ENCODE peak calls at places on chromosome 17, in six cellular contexts. D, W, I, G, M and Q are unnamed samples. For H3K4me1, the result is how much of the 10 kb centered on the place peaks cover.

GRCh38 chr17:62898239-62898864 is 67.7 kb upstream of the TANC2 start:
- DNase-seq in G (peak), D (no peak), I (no peak), M (peak), W (no peak), Q (peak)

GRCh38 chr17:12549499-12549901 is 116.2 kb upstream of the MYOCD start:
- DNase-seq in I (no peak), G (peak), W (peak), M (peak), D (no peak), Q (peak)

GRCh38 chr17:879546-879945 is 97.4 kb downstream of the MRM3 start:
- DNase-seq in M (peak), G (peak), I (peak), D (peak), W (peak), Q (peak)

GRCh38 chr17:14621826-14622621 is 321.1 kb downstream of the HS3ST3B1 start:
- DNase-seq in I (no peak), W (no peak), G (peak), M (no peak), D (no peak), Q (no peak)

GRCh38 chr17:76022973-76023899 is 3.9 kb downstream of the EVPL start:
- DNase-seq in D (no peak), I (no peak), G (no peak), W (no peak), M (no peak), Q (no peak)

GRCh38 chr17:13557077-13557476 is 44.7 kb downstream of the HS3ST3A1 start:
- DNase-seq in W (peak), G (peak), D (no peak), I (no peak), M (no peak), Q (no peak)

GRCh38 chr17:48609754-48610281 is 999 bp downstream of the HOXB7 start:
- DNase-seq in M (no peak), W (no peak), I (no peak), G (no peak), D (no peak), Q (no peak)

GRCh38 chr17:28747046-28747691 is 3.4 kb downstream of the TRAF4 start:
- DNase-seq in M (peak), I (no peak), D (no peak), W (no peak), G (no peak), Q (peak)

GRCh38 chr17:21358682-21359482 is 17.3 kb upstream of the KCNJ12 start:
- DNase-seq in D (no peak), G (no peak), M (peak), I (no peak), W (no peak), Q (no peak)

GRCh38 chr17:34011599-34011998 is 243.5 kb upstream of the CCL2 start:
- DNase-seq in D (no peak), G (no peak), I (no peak), M (no peak), W (no peak), Q (no peak)

GRCh38 chr17:28282596-28282995 is 36.4 kb upstream of the TMEM97 start:
- DNase-seq in D (no peak), M (peak), G (peak), I (no peak), W (peak), Q (peak)

GRCh38 chr17:74011963-74012362 is 191.5 kb upstream of the RPL38 start:
- DNase-seq in D (no peak), W (no peak), G (peak), I (no peak), M (no peak), Q (no peak)

GRCh38 chr17:31392856-31393748 is 1.6 kb downstream of the RAB11FIP4 start:
- DNase-seq in D (no peak), I (peak), G (no peak), W (no peak), M (no peak), Q (no peak)

GRCh38 chr17:21263351-21263750 is 10.1 kb upstream of the NATD1 start:
- DNase-seq in G (peak), M (no peak), I (no peak), D (no peak), W (peak), Q (no peak)

GRCh38 chr17:17042381-17042736 is at the start of gene MPRIP:
- DNase-seq in I (no peak), M (no peak), G (no peak), W (no peak), D (no peak), Q (no peak)

GRCh38 chr17:17042851-17043667 is 802 bp downstream of the MPRIP start:
- DNase-seq in W (peak), G (peak), D (peak), I (no peak), M (peak), Q (no peak)

GRCh38 chr17:17048106-17048505 is 5.8 kb downstream of the MPRIP start:
- DNase-seq in D (no peak), G (no peak), W (no peak), I (no peak), M (no peak), Q (no peak)

GRCh38 chr17:17043668-17044226 is 1.5 kb downstream of the MPRIP start:
- DNase-seq in D (peak), I (no peak), G (peak), M (peak), W (peak), Q (peak)

GRCh38 chr17:17044846-17045561 is 2.7 kb downstream of the MPRIP start:
- DNase-seq in G (peak), I (no peak), D (no peak), M (peak), W (peak), Q (peak)
- H3K4me1 ChIP-seq in G (under half), I (under half), D (under half), M (under half), W (under half), Q (under half)

GRCh38 chr17:39927928-39928867 is 666 bp downstream of the LRRC3C start:
- DNase-seq in I (peak), D (no peak), W (no peak), G (peak), M (peak), Q (peak)

GRCh38 chr17:39926135-39926587 is 1.2 kb downstream of the ORMDL3 start:
- DNase-seq in M (no peak), D (no peak), I (no peak), W (no peak), G (no peak), Q (no peak)

GRCh38 chr17:39926588-39927100 is 757 bp downstream of the ORMDL3 start:
- DNase-seq in G (peak), M (peak), I (no peak), D (peak), W (no peak), Q (no peak)

GRCh38 chr17:39928868-39929651 is 1.5 kb downstream of the LRRC3C start:
- DNase-seq in D (no peak), G (peak), M (no peak), I (no peak), W (peak), Q (no peak)

GRCh38 chr17:39927101-39927927 is at the start of the genes LRRC3C and ORMDL3:
- DNase-seq in G (peak), M (peak), W (peak), D (peak), I (peak), Q (peak)
- H2BK5ac ChIP-seq in G (peak), M (no peak), W (peak), D (peak), I (peak), Q (no peak)

DNA sequence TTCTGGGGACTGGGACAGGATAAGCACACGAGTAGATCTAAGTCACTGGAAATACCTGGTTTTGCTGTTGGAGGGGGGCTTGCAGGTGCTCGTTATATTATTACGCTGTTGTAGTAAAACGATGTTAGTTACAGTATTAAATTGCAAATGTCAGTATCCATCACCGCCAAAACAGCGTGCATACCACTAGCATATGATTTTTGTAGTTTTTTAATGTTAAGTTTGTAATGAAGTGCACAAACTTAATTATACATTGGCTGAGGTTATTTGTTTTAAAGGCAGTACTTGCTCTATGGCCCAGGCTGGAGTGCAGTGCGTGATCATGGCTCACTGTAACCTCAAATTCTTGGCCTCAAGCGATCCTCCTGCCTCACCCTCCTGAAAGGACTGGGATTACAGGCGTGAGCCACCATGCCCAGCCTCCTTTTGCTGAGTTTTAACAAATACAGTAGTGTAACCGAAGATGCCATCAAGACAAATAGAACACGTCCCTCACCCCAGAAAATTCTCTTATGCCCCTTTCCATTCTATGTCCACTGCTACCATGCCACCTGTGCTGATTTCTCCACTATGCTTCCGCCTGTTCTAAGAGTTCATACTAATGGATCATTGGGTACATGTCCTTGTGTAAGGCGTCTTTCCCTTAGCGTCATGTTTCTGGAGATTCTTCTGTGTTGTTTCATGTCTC is 20.7 kb upstream of the CSNK1D start:
- DNase-seq in M (no peak), G (peak), I (no peak), W (peak), D (no peak), Q (no peak)
- H3K4me3 ChIP-seq in M (no peak), G (no peak), I (peak), W (no peak), D (no peak), Q (no peak)

GRCh38 chr17:77424585-77425344 is 284.0 kb downstream of the SEC14L1 start:
- DNase-seq in I (no peak), M (no peak), D (no peak), G (peak), W (peak), Q (no peak)
- H3K4me1 ChIP-seq in I (under half), M (under half), D (under half), G (half or more), W (half or more), Q (half or more)

DNA sequence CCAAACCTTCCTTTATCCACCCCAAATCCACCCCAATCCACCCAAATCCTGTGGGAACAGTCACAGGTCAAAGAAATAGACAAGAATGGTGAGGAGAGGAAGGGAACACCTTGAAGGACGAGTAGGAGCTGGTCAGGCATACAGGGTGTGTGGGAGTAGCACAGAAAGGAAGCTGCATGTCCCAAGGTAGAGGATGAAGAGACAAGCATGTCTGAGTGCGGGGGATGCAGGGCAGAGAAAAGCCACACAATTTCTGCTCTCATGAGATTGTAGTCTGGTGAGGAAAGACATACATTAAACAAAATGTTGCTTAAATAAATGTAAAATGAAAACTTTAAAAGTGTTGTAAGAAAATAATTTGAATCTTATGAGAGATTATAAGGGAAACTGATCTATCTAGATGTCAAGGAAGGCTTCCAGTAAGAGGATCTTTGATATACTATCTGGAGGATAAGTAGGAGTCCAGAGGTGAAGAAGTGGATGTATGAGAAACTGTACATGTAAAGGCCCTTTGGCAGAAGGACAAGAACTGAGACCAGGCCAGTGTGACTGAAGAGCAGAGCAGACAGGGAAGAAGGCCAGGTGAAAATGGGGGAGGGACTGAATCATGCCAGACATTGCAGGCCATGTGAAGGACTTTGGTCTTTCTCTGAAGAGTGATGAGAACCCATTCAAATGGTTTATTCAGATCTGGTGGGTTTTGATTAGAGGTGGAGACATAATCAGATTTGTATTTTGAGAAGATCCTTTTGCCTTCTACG is 18.6 kb downstream of the TMEM98 start:
- DNase-seq in W (no peak), M (no peak), G (no peak), I (no peak), D (no peak), Q (no peak)
- H2BK5ac ChIP-seq in W (no peak), M (no peak), G (no peak), I (no peak), D (no peak), Q (no peak)

GRCh38 chr17:42566215-42566872 is 556 bp upstream of the MLX start:
- DNase-seq in G (no peak), W (no peak), M (no peak), D (no peak), I (no peak), Q (no peak)
- H3K4me3 ChIP-seq in G (peak), W (peak), M (no peak), D (peak), I (peak), Q (peak)

DNA sequence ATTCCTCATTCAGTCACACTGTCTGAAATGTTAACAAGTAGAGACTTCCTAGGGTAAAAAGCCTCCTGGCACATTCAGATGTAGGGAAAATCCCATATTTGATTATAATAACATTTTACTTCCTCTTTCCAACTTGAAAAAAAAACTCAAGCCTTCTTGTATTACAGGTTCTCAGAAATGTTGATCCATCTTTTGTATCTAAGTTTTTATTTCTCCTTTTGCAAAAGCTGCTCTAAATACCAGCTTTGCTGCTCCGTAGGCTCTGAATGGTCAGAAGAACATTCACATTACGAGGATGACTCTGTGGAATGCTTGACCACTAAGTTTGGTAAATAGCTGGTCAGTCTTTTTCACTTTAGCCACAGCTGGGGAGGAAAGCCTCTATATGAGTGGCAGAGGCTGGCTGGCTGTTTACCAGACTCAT is 13.2 kb upstream of the HEATR6 start:
- DNase-seq in D (no peak), I (no peak), G (peak), W (peak), M (no peak), Q (no peak)
- H3K4me1 ChIP-seq in D (under half), I (under half), G (under half), W (under half), M (under half), Q (under half)

DNA sequence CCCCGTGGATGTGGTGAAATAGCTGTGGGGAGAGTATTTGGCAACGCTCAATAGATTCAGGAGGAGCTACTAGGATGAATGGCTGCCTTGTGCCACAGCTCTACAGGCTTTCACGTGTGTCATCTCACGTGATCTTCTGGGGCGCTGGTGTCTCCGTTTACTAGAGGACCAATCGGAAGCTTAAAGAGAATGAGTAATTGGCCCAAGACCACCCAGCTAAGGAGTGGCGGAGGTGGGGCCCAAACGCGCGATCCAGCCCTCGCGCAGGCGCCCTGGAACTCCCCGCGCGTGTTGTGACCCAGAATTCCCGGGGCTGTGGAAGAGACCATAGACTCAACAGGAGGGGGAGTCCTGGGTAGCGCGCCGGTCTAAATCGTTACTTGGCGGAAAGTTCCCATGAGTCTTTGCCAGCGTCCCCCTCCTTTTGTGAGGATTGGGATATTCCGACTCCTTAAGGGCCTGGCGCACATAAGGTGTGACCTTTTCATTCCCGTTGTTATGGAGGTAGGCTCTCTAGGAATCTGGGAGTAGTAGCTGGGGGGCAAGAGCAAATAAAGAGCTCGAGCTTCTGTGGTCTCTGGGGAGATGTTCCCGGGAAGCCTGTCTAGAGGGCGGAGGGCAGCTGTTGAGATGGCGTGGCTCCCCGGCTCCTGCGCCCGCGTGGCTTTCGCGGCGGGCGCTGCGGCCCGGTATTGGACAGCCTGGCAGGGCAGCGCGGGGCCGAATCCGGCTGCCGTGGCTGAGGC is 23.4 kb downstream of the TRPV2 start:
- DNase-seq in G (peak), W (peak), D (peak), M (peak), I (peak), Q (peak)
- H2BK5ac ChIP-seq in G (peak), W (peak), D (no peak), M (peak), I (peak), Q (peak)

GRCh38 chr17:83082899-83083367 is 3.5 kb downstream of the METRNL start:
- DNase-seq in M (peak), I (no peak), W (no peak), D (no peak), G (no peak), Q (no peak)
- H3K4me3 ChIP-seq in M (no peak), I (no peak), W (no peak), D (no peak), G (no peak), Q (no peak)